ENCODE peak calls at places on chromosomes 6 and 20, in ten cellular contexts. M, R, S, P, D, Z, Q, T, E and F are unnamed samples.

GRCh38 chr6:19759117-19759880 is 77.9 kb upstream of the ID4 start:
- DNase-seq in Z (no peak), P (no peak), E (no peak), Q (no peak), S (peak; percentile 90), R (no peak), D (no peak), M (no peak), T (no peak), F (peak; percentile 59)

GRCh38 chr6:88877893-88878292 is 85.5 kb downstream of the RNGTT start:
- DNase-seq in R (no peak), Q (no peak), E (no peak), M (no peak), P (no peak), Z (no peak), D (no peak), S (no peak), T (no peak), F (no peak)

GRCh38 chr6:20919677-20920385 is 385.6 kb downstream of the CDKAL1 start:
- DNase-seq in M (no peak), R (no peak), T (no peak), P (no peak), E (no peak), S (peak; percentile 54), Q (no peak), D (no peak), Z (no peak), F (peak; percentile 8)

GRCh38 chr20:16654858-16655257 is 75.0 kb upstream of the SNRPB2 start:
- DNase-seq in D (no peak), R (no peak), T (no peak), S (no peak), Z (no peak), Q (no peak), E (no peak), P (no peak), M (no peak), F (no peak)

GRCh38 chr6:21942910-21943309 is 349.4 kb downstream of the SOX4 start:
- DNase-seq in Z (no peak), M (no peak), Q (no peak), R (no peak), D (no peak), T (no peak), S (peak; percentile 59), E (no peak), P (no peak), F (no peak)

GRCh38 chr6:148866657-148867268 is 119.9 kb downstream of the UST start:
- DNase-seq in M (no peak), P (no peak), S (no peak), Z (no peak), T (no peak), R (no peak), Q (no peak), D (no peak), E (no peak), F (no peak)

GRCh38 chr20:42123981-42124473 is 505.9 kb upstream of the CHD6 start:
- DNase-seq in S (no peak), M (no peak), Z (no peak), R (no peak), T (no peak), Q (no peak), D (no peak), E (no peak), P (no peak), F (no peak)

GRCh38 chr6:137949686-137950390 is 82.8 kb downstream of the TNFAIP3 start:
- DNase-seq in P (no peak), D (no peak), E (peak; percentile 91), Q (no peak), T (no peak), Z (no peak), M (no peak), R (no peak), S (no peak), F (no peak)

DNA sequence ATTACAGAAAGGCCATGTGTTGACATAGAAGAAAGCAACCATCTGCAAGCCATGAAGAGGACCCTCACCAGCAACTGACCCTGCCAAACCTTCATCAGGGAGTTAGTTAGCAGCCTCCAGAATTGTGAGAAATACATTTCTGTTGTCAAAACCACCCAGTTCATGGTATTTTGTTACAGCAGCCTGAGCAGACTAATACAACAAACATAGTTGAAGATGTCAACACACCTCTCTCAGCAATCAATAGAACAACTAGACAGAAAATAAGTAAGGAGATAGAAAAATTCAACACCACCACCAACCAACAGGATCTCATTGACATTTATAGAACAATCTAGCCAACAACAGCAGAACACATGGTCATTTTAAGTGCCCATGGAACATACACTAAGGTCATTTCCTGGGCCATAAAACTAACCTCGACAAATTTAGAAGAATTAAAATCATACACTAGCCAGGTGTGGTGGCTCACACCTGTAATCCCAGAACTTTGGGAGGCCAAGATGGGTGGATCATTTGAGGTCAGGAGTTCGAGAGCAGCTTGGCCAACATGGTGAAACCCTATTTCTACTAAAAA is 32.7 kb downstream of the TCP11 start:
- DNase-seq in D (no peak), S (no peak), T (no peak), P (no peak), Z (no peak), E (no peak), M (no peak), R (no peak), Q (no peak), F (no peak)
- H3K27ac ChIP-seq in D (no peak overlapping the region), S (no peak overlapping the region), T (no peak overlapping the region), P (no peak overlapping the region), Z (no peak overlapping the region), E (no peak overlapping the region), M (no peak overlapping the region), R (no peak overlapping the region), Q (no peak overlapping the region), F (no peak overlapping the region)

DNA sequence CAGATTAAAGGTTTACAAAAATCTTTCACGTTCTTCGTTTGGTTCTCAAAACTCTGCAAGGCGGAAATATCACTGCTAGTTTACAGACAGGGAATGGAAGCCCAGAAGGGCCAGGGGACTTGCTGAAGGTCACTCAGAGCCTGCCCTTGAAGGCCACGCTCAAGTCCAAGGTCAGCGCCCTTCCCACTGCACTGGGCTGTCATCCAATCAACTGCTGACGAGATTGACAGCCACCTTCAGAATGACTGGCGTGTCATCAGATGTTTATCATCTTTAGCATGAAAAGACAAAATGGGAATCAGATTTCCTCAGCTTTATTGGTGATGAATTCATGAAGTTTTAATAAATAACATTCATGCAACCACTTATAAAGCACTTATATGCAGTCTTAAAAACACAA is 16.5 kb downstream of the RNASET2 start:
- DNase-seq in S (no peak), R (no peak), E (no peak), T (no peak), D (no peak), Q (no peak), M (no peak), P (no peak), Z (no peak), F (no peak)
- H3K27ac ChIP-seq in S (no peak overlapping the region), R (no peak overlapping the region), E (no peak overlapping the region), T (no peak overlapping the region), D (no peak overlapping the region), Q (no peak overlapping the region), M (no peak overlapping the region), P (no peak overlapping the region), Z (no peak overlapping the region), F (no peak overlapping the region)

GRCh38 chr6:18024876-18025275 is 37.4 kb upstream of the KIF13A start:
- DNase-seq in E (no peak), Q (no peak), D (no peak), Z (no peak), P (no peak), R (no peak), T (no peak), M (no peak), S (no peak), F (no peak)

GRCh38 chr6:18031189-18031588 is 43.8 kb upstream of the KIF13A start:
- DNase-seq in R (no peak), M (no peak), E (no peak), S (no peak), P (no peak), T (no peak), Q (no peak), Z (no peak), D (no peak), F (no peak)

GRCh38 chr6:18031680-18032256 is 44.3 kb upstream of the KIF13A start:
- DNase-seq in E (no peak), R (no peak), Q (no peak), Z (no peak), P (no peak), M (no peak), T (no peak), D (no peak), S (no peak), F (no peak)

GRCh38 chr6:18025591-18025990 is 38.2 kb upstream of the KIF13A start:
- DNase-seq in S (peak; percentile 34), Z (no peak), M (no peak), R (no peak), E (no peak), D (no peak), P (no peak), T (no peak), Q (no peak), F (no peak)

DNA sequence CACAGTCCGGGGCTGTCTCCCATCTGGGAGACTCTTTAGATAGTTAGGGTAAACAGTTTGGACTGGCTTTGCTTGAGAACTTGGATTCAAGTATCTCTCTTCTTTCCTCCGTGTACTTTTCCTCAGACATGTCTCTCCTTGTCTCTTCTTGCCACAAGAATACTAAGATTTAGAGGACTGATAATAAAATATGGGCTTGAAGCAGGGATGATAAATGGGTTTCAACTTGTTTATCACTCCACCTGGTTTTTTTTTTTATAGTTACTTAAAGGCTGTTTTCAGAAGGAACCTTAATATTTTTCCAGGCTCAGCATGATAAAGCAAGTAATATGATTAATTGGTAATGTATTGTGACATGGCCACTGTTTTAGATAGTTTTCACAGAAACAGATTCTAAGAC is 40.9 kb upstream of the KIF13A start:
- DNase-seq in P (no peak), Z (no peak), D (no peak), S (no peak), E (no peak), M (no peak), T (no peak), Q (no peak), R (no peak), F (peak; percentile 87)
- H3K27ac ChIP-seq in P (no peak overlapping the region), Z (no peak overlapping the region), D (no peak overlapping the region), S (no peak overlapping the region), E (no peak overlapping the region), M (no peak overlapping the region), T (no peak overlapping the region), Q (no peak overlapping the region), R (no peak overlapping the region), F (peak overlapping the region; percentile 91)

GRCh38 chr6:165638530-165638929 is 24.5 kb downstream of the PDE10A start:
- DNase-seq in M (no peak), S (no peak), R (no peak), T (no peak), Q (no peak), E (no peak), D (no peak), Z (no peak), P (no peak), F (no peak)

GRCh38 chr6:165640767-165641166 is 22.3 kb downstream of the PDE10A start:
- DNase-seq in Q (no peak), S (no peak), T (no peak), P (no peak), M (no peak), E (no peak), R (no peak), D (no peak), Z (no peak), F (no peak)

GRCh38 chr6:165643015-165643414 is 20.0 kb downstream of the PDE10A start:
- DNase-seq in D (no peak), Q (no peak), T (no peak), M (no peak), Z (no peak), P (no peak), R (no peak), S (no peak), E (no peak), F (no peak)

GRCh38 chr6:165644586-165645266 is 18.3 kb downstream of the PDE10A start:
- DNase-seq in R (no peak), Z (no peak), D (no peak), P (no peak), M (no peak), T (no peak), S (no peak), E (no peak), Q (no peak), F (no peak)

DNA sequence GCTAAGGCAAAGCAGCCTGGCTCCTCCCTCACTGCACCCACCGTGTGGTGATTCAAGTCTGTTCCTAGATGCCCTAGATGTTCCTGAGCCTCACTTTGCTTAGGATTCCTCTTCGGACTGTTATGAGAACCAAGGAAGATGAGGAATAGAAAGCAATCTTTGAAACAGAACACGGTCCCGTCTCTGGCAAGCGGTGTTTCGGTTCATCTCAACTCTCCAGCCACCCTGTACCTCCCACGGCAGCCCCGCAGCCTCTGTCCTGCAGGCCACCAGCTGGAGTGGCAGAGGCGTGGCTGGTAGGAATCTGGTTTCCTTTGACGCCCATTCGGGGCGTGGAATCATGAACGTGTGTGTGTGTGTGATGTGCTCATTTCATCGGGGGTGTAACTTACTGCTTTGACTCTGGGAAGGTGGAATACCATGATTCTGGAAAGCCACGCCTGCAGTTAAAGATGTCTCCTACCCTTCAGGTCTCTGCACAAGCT is 21.3 kb downstream of the PDE10A start:
- DNase-seq in T (no peak), S (no peak), R (no peak), M (no peak), P (no peak), E (no peak), Q (no peak), Z (no peak), D (no peak), F (no peak)
- H3K27ac ChIP-seq in T (no peak overlapping the region), S (no peak overlapping the region), R (no peak overlapping the region), M (no peak overlapping the region), P (no peak overlapping the region), E (no peak overlapping the region), Q (no peak overlapping the region), Z (no peak overlapping the region), D (no peak overlapping the region), F (no peak overlapping the region)